ENCODE peak calls at places on chromosome 5, in seven cellular contexts. One of them, this sample, is unnamed.

GRCh38 chr5:172149073-172149472 is 39.0 kb downstream of the STK10 start:
- DNase-seq in neuronal stem cell: no peak
- DNase-seq in brain microvascular endothelial cell: peak; percentile 89
- DNase-seq in fibroblast of lung: peak; percentile 43
- DNase-seq in GM23338: no peak
- DNase-seq in HepG2: no peak
- DNase-seq in CD8-positive, alpha-beta T cell: no peak
- DNase-seq in this sample: no peak

GRCh38 chr5:76270214-76270613 is 132.9 kb upstream of the IQGAP2 start:
- DNase-seq in neuronal stem cell: no peak
- DNase-seq in brain microvascular endothelial cell: peak; percentile 13
- DNase-seq in fibroblast of lung: no peak
- DNase-seq in GM23338: no peak
- DNase-seq in HepG2: no peak
- DNase-seq in CD8-positive, alpha-beta T cell: no peak
- DNase-seq in this sample: no peak

GRCh38 chr5:143501176-143501840 is 97.8 kb upstream of the NR3C1 start:
- DNase-seq in neuronal stem cell: no peak
- DNase-seq in brain microvascular endothelial cell: no peak
- DNase-seq in fibroblast of lung: no peak
- DNase-seq in GM23338: peak; percentile 4
- DNase-seq in HepG2: no peak
- DNase-seq in CD8-positive, alpha-beta T cell: no peak
- DNase-seq in this sample: no peak

GRCh38 chr5:24367211-24367610 is 277.6 kb downstream of the CDH10 start:
- DNase-seq in neuronal stem cell: no peak
- DNase-seq in brain microvascular endothelial cell: no peak
- DNase-seq in fibroblast of lung: no peak
- DNase-seq in GM23338: no peak
- DNase-seq in HepG2: no peak
- DNase-seq in CD8-positive, alpha-beta T cell: no peak
- DNase-seq in this sample: no peak

GRCh38 chr5:159935946-159936345 is 19.7 kb downstream of the ADRA1B start:
- DNase-seq in neuronal stem cell: no peak
- DNase-seq in brain microvascular endothelial cell: no peak
- DNase-seq in fibroblast of lung: no peak
- DNase-seq in GM23338: no peak
- DNase-seq in HepG2: no peak
- DNase-seq in CD8-positive, alpha-beta T cell: no peak
- DNase-seq in this sample: no peak

GRCh38 chr5:110965773-110966581 is 105.5 kb upstream of the TSLP start:
- DNase-seq in neuronal stem cell: no peak
- DNase-seq in brain microvascular endothelial cell: no peak
- DNase-seq in fibroblast of lung: no peak
- DNase-seq in GM23338: no peak
- DNase-seq in HepG2: no peak
- DNase-seq in CD8-positive, alpha-beta T cell: no peak
- DNase-seq in this sample: no peak

GRCh38 chr5:178431777-178432155 is 158.4 kb downstream of the COL23A1 start:
- DNase-seq in neuronal stem cell: no peak
- DNase-seq in brain microvascular endothelial cell: no peak
- DNase-seq in fibroblast of lung: no peak
- DNase-seq in GM23338: no peak
- DNase-seq in HepG2: no peak
- DNase-seq in CD8-positive, alpha-beta T cell: no peak
- DNase-seq in this sample: no peak

GRCh38 chr5:154607746-154608145 is 129.7 kb upstream of the HAND1 start:
- DNase-seq in neuronal stem cell: no peak
- DNase-seq in brain microvascular endothelial cell: no peak
- DNase-seq in fibroblast of lung: no peak
- DNase-seq in GM23338: no peak
- DNase-seq in HepG2: no peak
- DNase-seq in CD8-positive, alpha-beta T cell: no peak
- DNase-seq in this sample: no peak

GRCh38 chr5:10987881-10988504 is 227.0 kb upstream of the DAP start:
- DNase-seq in neuronal stem cell: peak; percentile 59
- DNase-seq in brain microvascular endothelial cell: peak; percentile 25
- DNase-seq in fibroblast of lung: no peak
- DNase-seq in GM23338: peak; percentile 88
- DNase-seq in HepG2: peak; percentile 43
- DNase-seq in CD8-positive, alpha-beta T cell: peak; percentile 52
- DNase-seq in this sample: no peak

GRCh38 chr5:56412601-56413379 is 179.7 kb upstream of the ANKRD55 start:
- DNase-seq in neuronal stem cell: no peak
- DNase-seq in brain microvascular endothelial cell: no peak
- DNase-seq in fibroblast of lung: no peak
- DNase-seq in GM23338: no peak
- DNase-seq in HepG2: no peak
- DNase-seq in CD8-positive, alpha-beta T cell: no peak
- DNase-seq in this sample: peak; percentile 71

GRCh38 chr5:107389130-107389553 is 281.6 kb downstream of the EFNA5 start:
- DNase-seq in neuronal stem cell: no peak
- DNase-seq in brain microvascular endothelial cell: peak; percentile 89
- DNase-seq in fibroblast of lung: peak; percentile 57
- DNase-seq in GM23338: no peak
- DNase-seq in HepG2: no peak
- DNase-seq in CD8-positive, alpha-beta T cell: no peak
- DNase-seq in this sample: no peak

GRCh38 chr5:23084815-23085214 is 231.7 kb upstream of the CDH12 start:
- DNase-seq in neuronal stem cell: no peak
- DNase-seq in brain microvascular endothelial cell: no peak
- DNase-seq in fibroblast of lung: no peak
- DNase-seq in GM23338: no peak
- DNase-seq in HepG2: no peak
- DNase-seq in CD8-positive, alpha-beta T cell: no peak
- DNase-seq in this sample: no peak

GRCh38 chr5:169694221-169694620 is 57.1 kb downstream of the DOCK2 start:
- DNase-seq in neuronal stem cell: no peak
- DNase-seq in brain microvascular endothelial cell: no peak
- DNase-seq in fibroblast of lung: no peak
- DNase-seq in GM23338: no peak
- DNase-seq in HepG2: no peak
- DNase-seq in CD8-positive, alpha-beta T cell: no peak
- DNase-seq in this sample: no peak

GRCh38 chr5:120464627-120465280 is 654 bp downstream of the PRR16 start:
- DNase-seq in neuronal stem cell: peak; percentile 37
- DNase-seq in brain microvascular endothelial cell: peak; percentile 47
- DNase-seq in fibroblast of lung: peak; percentile 83
- DNase-seq in GM23338: peak; percentile 51
- DNase-seq in HepG2: no peak
- DNase-seq in CD8-positive, alpha-beta T cell: no peak
- DNase-seq in this sample: no peak

GRCh38 chr5:178177569-178177968 is 9.6 kb downstream of the GMCL2 start:
- DNase-seq in neuronal stem cell: no peak
- DNase-seq in brain microvascular endothelial cell: no peak
- DNase-seq in fibroblast of lung: no peak
- DNase-seq in GM23338: peak; percentile 72
- DNase-seq in HepG2: no peak
- DNase-seq in CD8-positive, alpha-beta T cell: no peak
- DNase-seq in this sample: no peak

GRCh38 chr5:175718401-175719108 is 60.7 kb downstream of the HRH2 start:
- DNase-seq in neuronal stem cell: peak; percentile 17
- DNase-seq in brain microvascular endothelial cell: peak; percentile 65
- DNase-seq in fibroblast of lung: no peak
- DNase-seq in GM23338: peak; percentile 76
- DNase-seq in HepG2: no peak
- DNase-seq in CD8-positive, alpha-beta T cell: peak; percentile 47
- DNase-seq in this sample: peak; percentile 71

GRCh38 chr5:133763744-133764143 is 151.4 kb upstream of the FSTL4 start:
- DNase-seq in neuronal stem cell: no peak
- DNase-seq in brain microvascular endothelial cell: no peak
- DNase-seq in fibroblast of lung: no peak
- DNase-seq in GM23338: no peak
- DNase-seq in HepG2: no peak
- DNase-seq in CD8-positive, alpha-beta T cell: no peak
- DNase-seq in this sample: no peak

GRCh38 chr5:76393035-76393680 is 9.9 kb upstream of the IQGAP2 start:
- DNase-seq in neuronal stem cell: no peak
- DNase-seq in brain microvascular endothelial cell: no peak
- DNase-seq in fibroblast of lung: no peak
- DNase-seq in GM23338: no peak
- DNase-seq in HepG2: no peak
- DNase-seq in CD8-positive, alpha-beta T cell: peak; percentile 32
- DNase-seq in this sample: no peak

DNA sequence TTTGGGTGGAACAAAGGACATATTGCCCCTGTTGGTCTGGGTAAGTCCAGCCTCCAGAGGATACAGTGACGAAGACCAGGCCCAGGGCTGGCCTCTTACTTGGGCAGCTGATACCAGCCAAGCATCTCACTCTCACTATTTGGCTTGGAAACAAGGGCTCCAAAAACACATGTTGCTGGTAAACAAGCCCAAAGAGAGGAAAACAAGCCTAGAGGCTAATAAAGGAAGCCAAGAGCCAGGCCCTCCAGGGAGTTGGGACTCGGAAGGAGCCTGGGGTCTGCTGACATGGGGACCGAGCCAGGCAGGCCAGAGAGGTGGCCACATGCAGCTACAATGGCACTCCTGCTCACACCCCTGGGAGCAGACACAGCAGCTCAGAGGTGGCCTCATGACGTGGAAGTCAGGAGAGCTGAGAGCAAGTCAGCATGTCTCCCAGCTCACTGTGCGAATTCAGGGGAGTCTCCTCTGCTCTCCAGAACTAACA is 5.7 kb downstream of the SPARC start:
- DNase-seq in neuronal stem cell: no peak
- DNase-seq in brain microvascular endothelial cell: no peak
- DNase-seq in fibroblast of lung: peak; percentile 5
- DNase-seq in GM23338: no peak
- DNase-seq in HepG2: no peak
- DNase-seq in CD8-positive, alpha-beta T cell: no peak
- DNase-seq in this sample: no peak
- H3K27ac ChIP-seq in neuronal stem cell: no peak overlapping the region
- H3K27ac ChIP-seq in brain microvascular endothelial cell: peak overlapping the region; percentile 88
- H3K27ac ChIP-seq in fibroblast of lung: peak overlapping the region; percentile 99
- H3K27ac ChIP-seq in GM23338: no peak overlapping the region
- H3K27ac ChIP-seq in HepG2: no peak overlapping the region
- H3K27ac ChIP-seq in CD8-positive, alpha-beta T cell: no peak overlapping the region
- H3K27ac ChIP-seq in this sample: peak overlapping the region; percentile 93

DNA sequence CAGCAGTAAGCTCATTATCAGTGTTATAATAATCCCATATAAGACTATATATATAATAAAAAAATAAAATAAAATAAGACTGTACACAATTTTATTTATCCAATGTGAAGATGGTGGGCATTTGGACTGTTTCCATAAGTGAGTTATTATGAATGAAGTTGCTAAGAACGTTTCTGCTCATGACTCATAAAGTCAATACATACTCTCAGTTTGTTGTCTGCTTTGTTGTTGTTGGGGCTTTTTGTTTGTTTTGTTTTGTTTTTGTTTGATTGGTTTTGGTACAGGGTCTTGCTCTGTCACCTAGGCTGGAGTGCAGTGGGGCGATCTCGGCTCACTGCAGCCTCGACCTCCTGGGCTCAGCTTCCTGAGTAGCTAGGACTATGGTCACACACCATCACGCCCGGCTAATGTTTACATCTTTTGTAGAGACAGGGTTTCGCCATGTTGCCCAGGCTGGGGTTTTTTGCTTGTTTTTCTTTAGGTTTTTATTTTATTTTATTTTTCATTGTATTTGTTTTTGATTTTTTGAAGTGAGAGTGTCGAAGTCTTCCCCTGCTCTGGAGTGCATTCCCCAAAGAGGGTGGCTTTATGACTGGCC is 18.0 kb downstream of the TRIM7 start:
- DNase-seq in neuronal stem cell: no peak
- DNase-seq in brain microvascular endothelial cell: no peak
- DNase-seq in fibroblast of lung: no peak
- DNase-seq in GM23338: peak; percentile 37
- DNase-seq in HepG2: no peak
- DNase-seq in CD8-positive, alpha-beta T cell: no peak
- DNase-seq in this sample: no peak
- H3K4me3 ChIP-seq in neuronal stem cell: peak overlapping the region; percentile 61
- H3K4me3 ChIP-seq in brain microvascular endothelial cell: peak overlapping the region; percentile 51
- H3K4me3 ChIP-seq in fibroblast of lung: peak overlapping the region; percentile 29
- H3K4me3 ChIP-seq in GM23338: peak overlapping the region; percentile 80
- H3K4me3 ChIP-seq in HepG2: peak overlapping the region; percentile 74
- H3K4me3 ChIP-seq in CD8-positive, alpha-beta T cell: no peak overlapping the region
- H3K4me3 ChIP-seq in this sample: no peak overlapping the region

DNA sequence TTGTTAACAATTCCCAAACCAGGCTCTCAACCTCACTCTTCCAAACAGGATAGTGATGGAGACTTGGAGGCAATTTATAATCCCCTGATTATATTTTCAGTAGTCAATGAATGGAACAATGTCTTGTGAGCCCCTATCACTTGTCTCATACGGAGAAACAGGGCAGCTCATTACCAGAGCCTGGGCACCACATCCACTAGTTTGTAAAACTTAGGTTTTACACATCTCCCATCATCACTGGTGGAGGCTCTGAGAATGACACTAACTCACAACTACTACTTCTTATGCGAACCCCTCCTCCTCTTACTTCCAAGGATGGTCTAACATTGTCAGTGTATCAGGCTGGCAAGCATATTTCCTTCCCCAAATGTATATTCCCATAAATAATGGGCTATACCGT is 253.7 kb downstream of the EPB41L4A start:
- DNase-seq in neuronal stem cell: no peak
- DNase-seq in brain microvascular endothelial cell: no peak
- DNase-seq in fibroblast of lung: no peak
- DNase-seq in GM23338: peak; percentile 18
- DNase-seq in HepG2: no peak
- DNase-seq in CD8-positive, alpha-beta T cell: no peak
- DNase-seq in this sample: no peak
- H3K36me3 ChIP-seq in neuronal stem cell: peaks cover 88% of the 10 kb centered on the region
- H3K36me3 ChIP-seq in brain microvascular endothelial cell: peaks cover 33% of the 10 kb centered on the region
- H3K36me3 ChIP-seq in fibroblast of lung: peaks cover 11% of the 10 kb centered on the region
- H3K36me3 ChIP-seq in GM23338: peaks cover 20% of the 10 kb centered on the region
- H3K36me3 ChIP-seq in HepG2: peaks cover 26% of the 10 kb centered on the region
- H3K36me3 ChIP-seq in CD8-positive, alpha-beta T cell: peaks cover 17% of the 10 kb centered on the region
- H3K36me3 ChIP-seq in this sample: peaks cover 50% of the 10 kb centered on the region

GRCh38 chr5:14009575-14009974 is 65.1 kb upstream of the DNAH5 start:
- DNase-seq in neuronal stem cell: no peak
- DNase-seq in brain microvascular endothelial cell: no peak
- DNase-seq in fibroblast of lung: no peak
- DNase-seq in GM23338: no peak
- DNase-seq in HepG2: no peak
- DNase-seq in CD8-positive, alpha-beta T cell: no peak
- DNase-seq in this sample: no peak

GRCh38 chr5:14006823-14007510 is 62.5 kb upstream of the DNAH5 start:
- DNase-seq in neuronal stem cell: no peak
- DNase-seq in brain microvascular endothelial cell: no peak
- DNase-seq in fibroblast of lung: no peak
- DNase-seq in GM23338: no peak
- DNase-seq in HepG2: no peak
- DNase-seq in CD8-positive, alpha-beta T cell: no peak
- DNase-seq in this sample: no peak

GRCh38 chr5:14011089-14012004 is 66.9 kb upstream of the DNAH5 start:
- DNase-seq in neuronal stem cell: peak; percentile 90
- DNase-seq in brain microvascular endothelial cell: peak; percentile 87
- DNase-seq in fibroblast of lung: peak; percentile 87
- DNase-seq in GM23338: peak; percentile 96
- DNase-seq in HepG2: peak; percentile 78
- DNase-seq in CD8-positive, alpha-beta T cell: no peak
- DNase-seq in this sample: peak; percentile 90

GRCh38 chr5:14004598-14005394 is 60.3 kb upstream of the DNAH5 start:
- DNase-seq in neuronal stem cell: no peak
- DNase-seq in brain microvascular endothelial cell: no peak
- DNase-seq in fibroblast of lung: peak; percentile 66
- DNase-seq in GM23338: no peak
- DNase-seq in HepG2: no peak
- DNase-seq in CD8-positive, alpha-beta T cell: no peak
- DNase-seq in this sample: no peak

GRCh38 chr5:14008819-14009311 is 64.4 kb upstream of the DNAH5 start:
- DNase-seq in neuronal stem cell: no peak
- DNase-seq in brain microvascular endothelial cell: no peak
- DNase-seq in fibroblast of lung: peak; percentile 32
- DNase-seq in GM23338: no peak
- DNase-seq in HepG2: peak; percentile 50
- DNase-seq in CD8-positive, alpha-beta T cell: no peak
- DNase-seq in this sample: no peak
- H3K27ac ChIP-seq in neuronal stem cell: no peak overlapping the region
- H3K27ac ChIP-seq in brain microvascular endothelial cell: no peak overlapping the region
- H3K27ac ChIP-seq in fibroblast of lung: peak overlapping the region; percentile 10
- H3K27ac ChIP-seq in GM23338: peak overlapping the region; percentile 5
- H3K27ac ChIP-seq in HepG2: no peak overlapping the region
- H3K27ac ChIP-seq in CD8-positive, alpha-beta T cell: no peak overlapping the region
- H3K27ac ChIP-seq in this sample: no peak overlapping the region

This sample was measured in ascending aorta.